ENCODE peak calls at places on chromosomes 6 and 20, in six cellular contexts. One of them, this sample, is unnamed.
A peak's percentile ranks its signal among the peaks of the same experiment; 100 is the strongest.

GRCh38 chr20:15938847-15939246 is 634.4 kb downstream of the KIF16B start:
- DNase-seq in PC-3: no peak
- DNase-seq in transverse colon: no peak
- DNase-seq in ovary: no peak
- DNase-seq in tibial artery: no peak
- DNase-seq in BE2C: no peak
- DNase-seq in this sample: no peak

GRCh38 chr20:58492795-58493538 is 22.2 kb downstream of the APCDD1L start:
- DNase-seq in PC-3: peak; percentile 19
- DNase-seq in transverse colon: no peak
- DNase-seq in BE2C: no peak
- DNase-seq in ovary: no peak
- DNase-seq in tibial artery: no peak
- DNase-seq in this sample: no peak

GRCh38 chr6:52786249-52786956 is 17.2 kb downstream of the GSTA1 start:
- DNase-seq in BE2C: no peak
- DNase-seq in ovary: no peak
- DNase-seq in transverse colon: no peak
- DNase-seq in tibial artery: no peak
- DNase-seq in PC-3: no peak
- DNase-seq in this sample: no peak

GRCh38 chr6:155498370-155498769 is 42.7 kb upstream of the NOX3 start:
- DNase-seq in tibial artery: no peak
- DNase-seq in ovary: no peak
- DNase-seq in transverse colon: no peak
- DNase-seq in PC-3: no peak
- DNase-seq in BE2C: no peak
- DNase-seq in this sample: no peak

GRCh38 chr6:5205877-5206840 is 54.6 kb downstream of the LYRM4 start:
- DNase-seq in BE2C: peak; percentile 74
- DNase-seq in ovary: peak; percentile 77
- DNase-seq in transverse colon: peak; percentile 11
- DNase-seq in tibial artery: peak; percentile 82
- DNase-seq in PC-3: peak; percentile 52
- DNase-seq in this sample: peak; percentile 48

GRCh38 chr6:130215526-130215925 is 7.2 kb downstream of the SAMD3 start:
- DNase-seq in tibial artery: no peak
- DNase-seq in BE2C: no peak
- DNase-seq in transverse colon: no peak
- DNase-seq in ovary: no peak
- DNase-seq in PC-3: no peak
- DNase-seq in this sample: no peak

GRCh38 chr20:11549172-11550117 is 368.2 kb upstream of the BTBD3 start:
- DNase-seq in tibial artery: no peak
- DNase-seq in ovary: no peak
- DNase-seq in transverse colon: no peak
- DNase-seq in BE2C: no peak
- DNase-seq in PC-3: no peak
- DNase-seq in this sample: no peak

GRCh38 chr6:159693128-159693893 is at the start of gene SOD2:
- DNase-seq in ovary: peak; percentile 82
- DNase-seq in PC-3: peak; percentile 62
- DNase-seq in BE2C: peak; percentile 89
- DNase-seq in tibial artery: peak; percentile 92
- DNase-seq in transverse colon: peak; percentile 90
- DNase-seq in this sample: peak; percentile 94

GRCh38 chr20:21507275-21508229 is 6.3 kb downstream of the NKX2-2 start:
- DNase-seq in PC-3: no peak
- DNase-seq in BE2C: no peak
- DNase-seq in transverse colon: no peak
- DNase-seq in ovary: no peak
- DNase-seq in tibial artery: no peak
- DNase-seq in this sample: no peak

GRCh38 chr6:167683028-167683862 is 143.5 kb upstream of the AFDN start:
- DNase-seq in BE2C: no peak
- DNase-seq in PC-3: peak; percentile 73
- DNase-seq in ovary: peak; percentile 84
- DNase-seq in transverse colon: peak; percentile 71
- DNase-seq in tibial artery: no peak
- DNase-seq in this sample: peak; percentile 93

GRCh38 chr6:119894801-119895200 is 545.2 kb upstream of the MAN1A1 start:
- DNase-seq in ovary: no peak
- DNase-seq in PC-3: no peak
- DNase-seq in BE2C: no peak
- DNase-seq in transverse colon: no peak
- DNase-seq in tibial artery: no peak
- DNase-seq in this sample: no peak

GRCh38 chr6:53524455-53524815 is 20.5 kb downstream of the GCLC start:
- DNase-seq in ovary: no peak
- DNase-seq in transverse colon: no peak
- DNase-seq in BE2C: no peak
- DNase-seq in PC-3: peak; percentile 73
- DNase-seq in tibial artery: no peak
- DNase-seq in this sample: no peak

GRCh38 chr6:164098857-164099534 is 684.5 kb downstream of the QKI start:
- DNase-seq in BE2C: no peak
- DNase-seq in tibial artery: no peak
- DNase-seq in transverse colon: no peak
- DNase-seq in ovary: no peak
- DNase-seq in PC-3: no peak
- DNase-seq in this sample: peak; percentile 47

GRCh38 chr20:35269055-35269781 is 8.7 kb downstream of the MMP24OS start:
- DNase-seq in transverse colon: peak; percentile 65
- DNase-seq in tibial artery: no peak
- DNase-seq in PC-3: peak; percentile 67
- DNase-seq in ovary: no peak
- DNase-seq in BE2C: peak; percentile 86
- DNase-seq in this sample: peak; percentile 92

GRCh38 chr6:68054776-68055175 is 580.3 kb upstream of the ADGRB3 start:
- DNase-seq in transverse colon: no peak
- DNase-seq in BE2C: no peak
- DNase-seq in PC-3: no peak
- DNase-seq in tibial artery: no peak
- DNase-seq in ovary: no peak
- DNase-seq in this sample: no peak

GRCh38 chr6:74654296-74654695 is 551.6 kb downstream of the COL12A1 start:
- DNase-seq in tibial artery: no peak
- DNase-seq in ovary: no peak
- DNase-seq in transverse colon: no peak
- DNase-seq in PC-3: no peak
- DNase-seq in BE2C: no peak
- DNase-seq in this sample: no peak

GRCh38 chr6:33425668-33426577 is 6.1 kb downstream of the SYNGAP1 start:
- DNase-seq in PC-3: peak; percentile 77
- DNase-seq in transverse colon: peak; percentile 91
- DNase-seq in ovary: peak; percentile 93
- DNase-seq in BE2C: peak; percentile 95
- DNase-seq in tibial artery: peak; percentile 94
- DNase-seq in this sample: peak; percentile 92

GRCh38 chr6:5459346-5459745 is 198.0 kb downstream of the FARS2 start:
- DNase-seq in tibial artery: no peak
- DNase-seq in BE2C: no peak
- DNase-seq in PC-3: no peak
- DNase-seq in transverse colon: no peak
- DNase-seq in ovary: no peak
- DNase-seq in this sample: no peak

GRCh38 chr6:137827977-137828815 is 38.9 kb upstream of the TNFAIP3 start:
- DNase-seq in ovary: no peak
- DNase-seq in tibial artery: no peak
- DNase-seq in BE2C: no peak
- DNase-seq in transverse colon: no peak
- DNase-seq in PC-3: no peak
- DNase-seq in this sample: no peak

GRCh38 chr6:130178692-130179091 is 44.1 kb downstream of the SAMD3 start:
- DNase-seq in transverse colon: no peak
- DNase-seq in PC-3: peak; percentile 86
- DNase-seq in tibial artery: no peak
- DNase-seq in ovary: no peak
- DNase-seq in BE2C: no peak
- DNase-seq in this sample: no peak

GRCh38 chr6:116157391-116157790 is 31.5 kb upstream of the COL10A1 start:
- DNase-seq in transverse colon: no peak
- DNase-seq in PC-3: no peak
- DNase-seq in ovary: no peak
- DNase-seq in BE2C: no peak
- DNase-seq in tibial artery: no peak
- DNase-seq in this sample: no peak

GRCh38 chr20:24963672-24964517 is 14.8 kb downstream of the CST7 start:
- DNase-seq in PC-3: no peak
- DNase-seq in ovary: no peak
- DNase-seq in transverse colon: no peak
- DNase-seq in BE2C: no peak
- DNase-seq in tibial artery: no peak
- DNase-seq in this sample: no peak

GRCh38 chr6:14453712-14454466 is 336.3 kb downstream of the CD83 start:
- DNase-seq in BE2C: no peak
- DNase-seq in ovary: no peak
- DNase-seq in PC-3: no peak
- DNase-seq in tibial artery: no peak
- DNase-seq in transverse colon: no peak
- DNase-seq in this sample: no peak
- H3K4me3 ChIP-seq in BE2C: no peak overlapping the region
- H3K4me3 ChIP-seq in ovary: no peak overlapping the region
- H3K4me3 ChIP-seq in PC-3: no peak overlapping the region
- H3K4me3 ChIP-seq in tibial artery: no peak overlapping the region
- H3K4me3 ChIP-seq in transverse colon: no peak overlapping the region
- H3K4me3 ChIP-seq in this sample: no peak overlapping the region

GRCh38 chr6:157069585-157069984 is 253.7 kb downstream of the TMEM242 start:
- DNase-seq in PC-3: no peak
- DNase-seq in ovary: no peak
- DNase-seq in tibial artery: no peak
- DNase-seq in BE2C: no peak
- DNase-seq in transverse colon: no peak
- DNase-seq in this sample: no peak
- H3K4me1 ChIP-seq in PC-3: peaks cover 18% of the 10 kb centered on the region
- H3K4me1 ChIP-seq in ovary: peaks cover 24% of the 10 kb centered on the region
- H3K4me1 ChIP-seq in tibial artery: peaks cover 10% of the 10 kb centered on the region
- H3K4me1 ChIP-seq in BE2C: no peaks in the 10 kb centered on the region
- H3K4me1 ChIP-seq in transverse colon: peaks cover 5% of the 10 kb centered on the region
- H3K4me1 ChIP-seq in this sample: peaks cover 6% of the 10 kb centered on the region

GRCh38 chr6:85421963-85422362 is 27.9 kb upstream of the NT5E start:
- DNase-seq in BE2C: no peak
- DNase-seq in PC-3: no peak
- DNase-seq in transverse colon: no peak
- DNase-seq in ovary: no peak
- DNase-seq in tibial artery: no peak
- DNase-seq in this sample: no peak
- H3K4me3 ChIP-seq in BE2C: no peak overlapping the region
- H3K4me3 ChIP-seq in PC-3: no peak overlapping the region
- H3K4me3 ChIP-seq in transverse colon: no peak overlapping the region
- H3K4me3 ChIP-seq in ovary: no peak overlapping the region
- H3K4me3 ChIP-seq in tibial artery: no peak overlapping the region
- H3K4me3 ChIP-seq in this sample: no peak overlapping the region

GRCh38 chr6:136282906-136283305 is 6.7 kb downstream of the BCLAF1 start:
- DNase-seq in PC-3: no peak
- DNase-seq in ovary: no peak
- DNase-seq in transverse colon: no peak
- DNase-seq in tibial artery: no peak
- DNase-seq in BE2C: no peak
- DNase-seq in this sample: no peak
- H3K4me1 ChIP-seq in PC-3: peaks cover 33% of the 10 kb centered on the region
- H3K4me1 ChIP-seq in ovary: peaks cover 15% of the 10 kb centered on the region
- H3K4me1 ChIP-seq in transverse colon: peaks cover 72% of the 10 kb centered on the region
- H3K4me1 ChIP-seq in tibial artery: peaks cover 65% of the 10 kb centered on the region
- H3K4me1 ChIP-seq in BE2C: peaks cover 9% of the 10 kb centered on the region
- H3K4me1 ChIP-seq in this sample: no peaks in the 10 kb centered on the region

DNA sequence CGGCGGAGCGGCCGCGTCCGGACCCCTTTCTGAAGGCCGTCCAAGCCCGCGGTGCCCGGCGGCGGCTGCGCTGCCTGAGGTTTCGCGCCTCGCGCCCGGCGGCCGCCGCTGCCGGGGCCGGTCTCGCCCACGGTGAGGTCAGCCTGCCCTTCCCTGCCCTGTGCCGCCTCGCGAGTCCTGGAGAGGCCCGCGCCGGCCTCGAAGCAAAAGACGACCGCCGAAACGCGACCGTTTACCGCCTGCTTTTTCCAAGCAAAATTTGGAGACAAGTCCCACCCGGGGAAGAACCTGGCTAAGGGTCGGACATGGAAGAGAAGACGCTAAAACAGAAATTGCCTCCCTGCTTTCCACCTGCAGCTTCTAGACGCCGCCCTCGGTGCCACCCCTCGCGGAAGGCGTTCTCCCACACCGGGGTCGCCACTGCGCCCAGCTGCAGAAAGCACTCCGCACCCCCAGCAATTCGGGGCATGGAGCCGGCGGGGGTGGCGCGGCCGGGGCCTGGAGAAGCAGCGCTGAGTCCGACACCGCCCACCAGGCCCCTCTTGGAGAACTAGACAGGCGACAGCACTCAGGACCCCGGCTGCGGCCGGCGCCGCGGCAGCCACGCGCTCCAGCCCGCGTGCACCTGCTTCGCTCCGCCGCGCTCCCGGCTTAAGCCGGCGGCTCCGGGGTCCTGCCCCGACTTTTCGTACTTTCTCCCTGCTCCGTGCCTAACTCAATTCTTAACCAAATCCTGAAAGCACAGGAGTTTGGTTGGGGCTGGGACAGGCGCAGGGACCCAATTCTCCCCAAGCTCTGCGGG is 11.0 kb upstream of the FOXF2 start:
- DNase-seq in BE2C: no peak
- DNase-seq in tibial artery: no peak
- DNase-seq in ovary: no peak
- DNase-seq in PC-3: no peak
- DNase-seq in transverse colon: no peak
- DNase-seq in this sample: no peak
- H3K4me3 ChIP-seq in BE2C: no peak overlapping the region
- H3K4me3 ChIP-seq in tibial artery: no peak overlapping the region
- H3K4me3 ChIP-seq in ovary: no peak overlapping the region
- H3K4me3 ChIP-seq in PC-3: no peak overlapping the region
- H3K4me3 ChIP-seq in transverse colon: no peak overlapping the region
- H3K4me3 ChIP-seq in this sample: no peak overlapping the region